ENCODE peak calls at places on chromosomes 12 and 14, in seven cellular contexts. One of them, this sample, is unnamed.

GRCh38 chr14:31968107-31968810 is 108.8 kb upstream of the ARHGAP5 start:
- DNase-seq in GM23248: peak
- DNase-seq in lower lobe of right lung: no peak
- DNase-seq in stomach: no peak
- DNase-seq in stimulated activated CD8-positive, alpha-beta memory T cell treated with anti-CD3 and anti-CD28 coated beads, Interleukin-2, amount 100 ng/mL, for 48 hours: no peak
- DNase-seq in GM04504: peak
- DNase-seq in A673: no peak
- DNase-seq in this sample: no peak

GRCh38 chr14:75280831-75281690 is 2.4 kb downstream of the FOS start:
- DNase-seq in GM23248: peak
- DNase-seq in lower lobe of right lung: no peak
- DNase-seq in stomach: no peak
- DNase-seq in stimulated activated CD8-positive, alpha-beta memory T cell treated with anti-CD3 and anti-CD28 coated beads, Interleukin-2, amount 100 ng/mL, for 48 hours: no peak
- DNase-seq in GM04504: peak
- DNase-seq in A673: no peak
- DNase-seq in this sample: no peak

GRCh38 chr12:49983892-49984291 is 11.1 kb downstream of the AQP6 start:
- DNase-seq in GM23248: peak
- DNase-seq in lower lobe of right lung: no peak
- DNase-seq in stomach: no peak
- DNase-seq in stimulated activated CD8-positive, alpha-beta memory T cell treated with anti-CD3 and anti-CD28 coated beads, Interleukin-2, amount 100 ng/mL, for 48 hours: no peak
- DNase-seq in GM04504: peak
- DNase-seq in A673: peak
- DNase-seq in this sample: no peak

GRCh38 chr12:46292754-46293402 is 24.0 kb upstream of the SLC38A1 start:
- DNase-seq in GM23248: peak
- DNase-seq in lower lobe of right lung: no peak
- DNase-seq in stomach: no peak
- DNase-seq in stimulated activated CD8-positive, alpha-beta memory T cell treated with anti-CD3 and anti-CD28 coated beads, Interleukin-2, amount 100 ng/mL, for 48 hours: no peak
- DNase-seq in GM04504: no peak
- DNase-seq in A673: no peak
- DNase-seq in this sample: no peak

GRCh38 chr14:71165650-71166049 is 258.4 kb downstream of the PCNX1 start:
- DNase-seq in GM23248: no peak
- DNase-seq in lower lobe of right lung: no peak
- DNase-seq in stomach: no peak
- DNase-seq in stimulated activated CD8-positive, alpha-beta memory T cell treated with anti-CD3 and anti-CD28 coated beads, Interleukin-2, amount 100 ng/mL, for 48 hours: no peak
- DNase-seq in GM04504: no peak
- DNase-seq in A673: no peak
- DNase-seq in this sample: no peak

GRCh38 chr12:94100254-94100653 is 48.1 kb upstream of the PLXNC1 start:
- DNase-seq in GM23248: peak
- DNase-seq in lower lobe of right lung: no peak
- DNase-seq in stomach: no peak
- DNase-seq in stimulated activated CD8-positive, alpha-beta memory T cell treated with anti-CD3 and anti-CD28 coated beads, Interleukin-2, amount 100 ng/mL, for 48 hours: no peak
- DNase-seq in GM04504: no peak
- DNase-seq in A673: no peak
- DNase-seq in this sample: no peak

GRCh38 chr12:4268549-4269181 is 4.9 kb upstream of the CCND2 start:
- DNase-seq in GM23248: peak
- DNase-seq in lower lobe of right lung: no peak
- DNase-seq in stomach: no peak
- DNase-seq in stimulated activated CD8-positive, alpha-beta memory T cell treated with anti-CD3 and anti-CD28 coated beads, Interleukin-2, amount 100 ng/mL, for 48 hours: no peak
- DNase-seq in GM04504: no peak
- DNase-seq in A673: no peak
- DNase-seq in this sample: no peak

GRCh38 chr14:68440776-68441175 is 352.1 kb downstream of the ZFP36L1 start:
- DNase-seq in GM23248: peak
- DNase-seq in lower lobe of right lung: no peak
- DNase-seq in stomach: no peak
- DNase-seq in stimulated activated CD8-positive, alpha-beta memory T cell treated with anti-CD3 and anti-CD28 coated beads, Interleukin-2, amount 100 ng/mL, for 48 hours: no peak
- DNase-seq in GM04504: no peak
- DNase-seq in A673: no peak
- DNase-seq in this sample: no peak

GRCh38 chr12:69108024-69108423 is 131.3 kb upstream of the CPSF6 start:
- DNase-seq in GM23248: no peak
- DNase-seq in lower lobe of right lung: no peak
- DNase-seq in stomach: no peak
- DNase-seq in stimulated activated CD8-positive, alpha-beta memory T cell treated with anti-CD3 and anti-CD28 coated beads, Interleukin-2, amount 100 ng/mL, for 48 hours: no peak
- DNase-seq in GM04504: no peak
- DNase-seq in A673: peak
- DNase-seq in this sample: no peak

GRCh38 chr14:77880056-77880455 is 80.1 kb downstream of the ADCK1 start:
- DNase-seq in GM23248: no peak
- DNase-seq in lower lobe of right lung: no peak
- DNase-seq in stomach: peak
- DNase-seq in stimulated activated CD8-positive, alpha-beta memory T cell treated with anti-CD3 and anti-CD28 coated beads, Interleukin-2, amount 100 ng/mL, for 48 hours: no peak
- DNase-seq in GM04504: no peak
- DNase-seq in A673: no peak
- DNase-seq in this sample: no peak

GRCh38 chr14:102320033-102320660 is 601 bp downstream of the ZNF839 start:
- DNase-seq in GM23248: peak
- DNase-seq in lower lobe of right lung: peak
- DNase-seq in stomach: peak
- DNase-seq in stimulated activated CD8-positive, alpha-beta memory T cell treated with anti-CD3 and anti-CD28 coated beads, Interleukin-2, amount 100 ng/mL, for 48 hours: no peak
- DNase-seq in GM04504: no peak
- DNase-seq in A673: peak
- DNase-seq in this sample: no peak

GRCh38 chr12:92362785-92363184 is 217.1 kb upstream of the BTG1 start:
- DNase-seq in GM23248: no peak
- DNase-seq in lower lobe of right lung: no peak
- DNase-seq in stomach: no peak
- DNase-seq in stimulated activated CD8-positive, alpha-beta memory T cell treated with anti-CD3 and anti-CD28 coated beads, Interleukin-2, amount 100 ng/mL, for 48 hours: no peak
- DNase-seq in GM04504: no peak
- DNase-seq in A673: no peak
- DNase-seq in this sample: no peak

GRCh38 chr12:58818546-58818945 is 101.8 kb downstream of the LRIG3 start:
- DNase-seq in GM23248: peak
- DNase-seq in lower lobe of right lung: no peak
- DNase-seq in stomach: no peak
- DNase-seq in stimulated activated CD8-positive, alpha-beta memory T cell treated with anti-CD3 and anti-CD28 coated beads, Interleukin-2, amount 100 ng/mL, for 48 hours: no peak
- DNase-seq in GM04504: no peak
- DNase-seq in A673: no peak
- DNase-seq in this sample: no peak

GRCh38 chr12:42166501-42166900 is 21.8 kb upstream of the GXYLT1 start:
- DNase-seq in GM23248: peak
- DNase-seq in lower lobe of right lung: no peak
- DNase-seq in stomach: no peak
- DNase-seq in stimulated activated CD8-positive, alpha-beta memory T cell treated with anti-CD3 and anti-CD28 coated beads, Interleukin-2, amount 100 ng/mL, for 48 hours: no peak
- DNase-seq in GM04504: no peak
- DNase-seq in A673: no peak
- DNase-seq in this sample: no peak

GRCh38 chr12:9792961-9793617 is 32.4 kb upstream of the CD69 start:
- DNase-seq in GM23248: peak
- DNase-seq in lower lobe of right lung: no peak
- DNase-seq in stomach: no peak
- DNase-seq in stimulated activated CD8-positive, alpha-beta memory T cell treated with anti-CD3 and anti-CD28 coated beads, Interleukin-2, amount 100 ng/mL, for 48 hours: no peak
- DNase-seq in GM04504: no peak
- DNase-seq in A673: no peak
- DNase-seq in this sample: no peak

GRCh38 chr12:54385251-54385914 is 850 bp upstream of the ZNF385A start:
- DNase-seq in GM23248: no peak
- DNase-seq in lower lobe of right lung: peak
- DNase-seq in stomach: no peak
- DNase-seq in stimulated activated CD8-positive, alpha-beta memory T cell treated with anti-CD3 and anti-CD28 coated beads, Interleukin-2, amount 100 ng/mL, for 48 hours: no peak
- DNase-seq in GM04504: no peak
- DNase-seq in A673: no peak
- DNase-seq in this sample: no peak

GRCh38 chr14:61524211-61524806 is 171.0 kb upstream of the HIF1A start:
- DNase-seq in GM23248: peak
- DNase-seq in lower lobe of right lung: no peak
- DNase-seq in stomach: no peak
- DNase-seq in stimulated activated CD8-positive, alpha-beta memory T cell treated with anti-CD3 and anti-CD28 coated beads, Interleukin-2, amount 100 ng/mL, for 48 hours: no peak
- DNase-seq in GM04504: no peak
- DNase-seq in A673: peak
- DNase-seq in this sample: no peak

GRCh38 chr14:70257526-70257925 is 68.8 kb upstream of the SLC8A3 start:
- DNase-seq in GM23248: no peak
- DNase-seq in lower lobe of right lung: no peak
- DNase-seq in stomach: no peak
- DNase-seq in stimulated activated CD8-positive, alpha-beta memory T cell treated with anti-CD3 and anti-CD28 coated beads, Interleukin-2, amount 100 ng/mL, for 48 hours: no peak
- DNase-seq in GM04504: no peak
- DNase-seq in A673: peak
- DNase-seq in this sample: no peak

GRCh38 chr14:96748371-96748770 is 48.8 kb upstream of the VRK1 start:
- DNase-seq in GM23248: no peak
- DNase-seq in lower lobe of right lung: no peak
- DNase-seq in stomach: no peak
- DNase-seq in stimulated activated CD8-positive, alpha-beta memory T cell treated with anti-CD3 and anti-CD28 coated beads, Interleukin-2, amount 100 ng/mL, for 48 hours: no peak
- DNase-seq in GM04504: no peak
- DNase-seq in A673: peak
- DNase-seq in this sample: no peak

GRCh38 chr12:123105427-123105826 is 45.5 kb downstream of the PITPNM2 start:
- DNase-seq in GM23248: no peak
- DNase-seq in lower lobe of right lung: no peak
- DNase-seq in stomach: no peak
- DNase-seq in stimulated activated CD8-positive, alpha-beta memory T cell treated with anti-CD3 and anti-CD28 coated beads, Interleukin-2, amount 100 ng/mL, for 48 hours: no peak
- DNase-seq in GM04504: no peak
- DNase-seq in A673: no peak
- DNase-seq in this sample: no peak

GRCh38 chr12:124901003-124901402 is 13.4 kb downstream of the UBC start:
- DNase-seq in GM23248: no peak
- DNase-seq in lower lobe of right lung: no peak
- DNase-seq in stomach: no peak
- DNase-seq in stimulated activated CD8-positive, alpha-beta memory T cell treated with anti-CD3 and anti-CD28 coated beads, Interleukin-2, amount 100 ng/mL, for 48 hours: no peak
- DNase-seq in GM04504: no peak
- DNase-seq in A673: no peak
- DNase-seq in this sample: no peak

GRCh38 chr14:68522510-68523325 is 270.1 kb downstream of the ZFP36L1 start:
- DNase-seq in GM23248: peak
- DNase-seq in lower lobe of right lung: no peak
- DNase-seq in stomach: no peak
- DNase-seq in stimulated activated CD8-positive, alpha-beta memory T cell treated with anti-CD3 and anti-CD28 coated beads, Interleukin-2, amount 100 ng/mL, for 48 hours: no peak
- DNase-seq in GM04504: no peak
- DNase-seq in A673: peak
- DNase-seq in this sample: no peak

GRCh38 chr14:68787235-68787727 is 5.6 kb downstream of the ZFP36L1 start:
- DNase-seq in GM23248: peak
- DNase-seq in lower lobe of right lung: no peak
- DNase-seq in stomach: peak
- DNase-seq in stimulated activated CD8-positive, alpha-beta memory T cell treated with anti-CD3 and anti-CD28 coated beads, Interleukin-2, amount 100 ng/mL, for 48 hours: no peak
- DNase-seq in GM04504: no peak
- DNase-seq in A673: no peak
- DNase-seq in this sample: no peak

GRCh38 chr12:99265648-99266047 is 381.9 kb upstream of the GARIN6 start:
- DNase-seq in GM23248: no peak
- DNase-seq in lower lobe of right lung: no peak
- DNase-seq in stomach: no peak
- DNase-seq in stimulated activated CD8-positive, alpha-beta memory T cell treated with anti-CD3 and anti-CD28 coated beads, Interleukin-2, amount 100 ng/mL, for 48 hours: no peak
- DNase-seq in GM04504: no peak
- DNase-seq in A673: no peak
- DNase-seq in this sample: no peak

GRCh38 chr14:105477659-105478623 is 3.3 kb downstream of the CRIP2 start:
- DNase-seq in GM23248: no peak
- DNase-seq in lower lobe of right lung: no peak
- DNase-seq in stomach: no peak
- DNase-seq in stimulated activated CD8-positive, alpha-beta memory T cell treated with anti-CD3 and anti-CD28 coated beads, Interleukin-2, amount 100 ng/mL, for 48 hours: no peak
- DNase-seq in GM04504: no peak
- DNase-seq in A673: peak
- DNase-seq in this sample: no peak

GRCh38 chr12:65670775-65671174 is 153.5 kb upstream of the HMGA2 start:
- DNase-seq in GM23248: peak
- DNase-seq in lower lobe of right lung: no peak
- DNase-seq in stomach: no peak
- DNase-seq in stimulated activated CD8-positive, alpha-beta memory T cell treated with anti-CD3 and anti-CD28 coated beads, Interleukin-2, amount 100 ng/mL, for 48 hours: no peak
- DNase-seq in GM04504: no peak
- DNase-seq in A673: no peak
- DNase-seq in this sample: no peak

GRCh38 chr12:1536817-1537216 is 57.6 kb downstream of the FBXL14 start:
- DNase-seq in GM23248: no peak
- DNase-seq in lower lobe of right lung: no peak
- DNase-seq in stomach: no peak
- DNase-seq in stimulated activated CD8-positive, alpha-beta memory T cell treated with anti-CD3 and anti-CD28 coated beads, Interleukin-2, amount 100 ng/mL, for 48 hours: no peak
- DNase-seq in GM04504: no peak
- DNase-seq in A673: no peak
- DNase-seq in this sample: no peak

GRCh38 chr12:88957358-88957757 is 377.1 kb upstream of the KITLG start:
- DNase-seq in GM23248: peak
- DNase-seq in lower lobe of right lung: no peak
- DNase-seq in stomach: no peak
- DNase-seq in stimulated activated CD8-positive, alpha-beta memory T cell treated with anti-CD3 and anti-CD28 coated beads, Interleukin-2, amount 100 ng/mL, for 48 hours: no peak
- DNase-seq in GM04504: no peak
- DNase-seq in A673: no peak
- DNase-seq in this sample: no peak

GRCh38 chr14:85618978-85619377 is 89.0 kb downstream of the FLRT2 start:
- DNase-seq in GM23248: no peak
- DNase-seq in lower lobe of right lung: no peak
- DNase-seq in stomach: no peak
- DNase-seq in stimulated activated CD8-positive, alpha-beta memory T cell treated with anti-CD3 and anti-CD28 coated beads, Interleukin-2, amount 100 ng/mL, for 48 hours: no peak
- DNase-seq in GM04504: no peak
- DNase-seq in A673: no peak
- DNase-seq in this sample: no peak

GRCh38 chr12:120853188-120853587 is 51.0 kb downstream of the SPPL3 start:
- DNase-seq in GM23248: peak
- DNase-seq in lower lobe of right lung: no peak
- DNase-seq in stomach: no peak
- DNase-seq in stimulated activated CD8-positive, alpha-beta memory T cell treated with anti-CD3 and anti-CD28 coated beads, Interleukin-2, amount 100 ng/mL, for 48 hours: no peak
- DNase-seq in GM04504: no peak
- DNase-seq in A673: no peak
- DNase-seq in this sample: no peak

GRCh38 chr14:51676549-51676948 is 24.8 kb downstream of the FRMD6 start:
- DNase-seq in GM23248: peak
- DNase-seq in lower lobe of right lung: no peak
- DNase-seq in stomach: no peak
- DNase-seq in stimulated activated CD8-positive, alpha-beta memory T cell treated with anti-CD3 and anti-CD28 coated beads, Interleukin-2, amount 100 ng/mL, for 48 hours: no peak
- DNase-seq in GM04504: no peak
- DNase-seq in A673: no peak
- DNase-seq in this sample: no peak

GRCh38 chr14:56198438-56198837 is 80.2 kb downstream of the PELI2 start:
- DNase-seq in GM23248: no peak
- DNase-seq in lower lobe of right lung: no peak
- DNase-seq in stomach: no peak
- DNase-seq in stimulated activated CD8-positive, alpha-beta memory T cell treated with anti-CD3 and anti-CD28 coated beads, Interleukin-2, amount 100 ng/mL, for 48 hours: no peak
- DNase-seq in GM04504: no peak
- DNase-seq in A673: no peak
- DNase-seq in this sample: no peak

GRCh38 chr14:92575773-92576303 is 62.3 kb downstream of the RIN3 start:
- DNase-seq in GM23248: no peak
- DNase-seq in lower lobe of right lung: no peak
- DNase-seq in stomach: no peak
- DNase-seq in stimulated activated CD8-positive, alpha-beta memory T cell treated with anti-CD3 and anti-CD28 coated beads, Interleukin-2, amount 100 ng/mL, for 48 hours: no peak
- DNase-seq in GM04504: no peak
- DNase-seq in A673: no peak
- DNase-seq in this sample: no peak

GRCh38 chr12:108240027-108240785 is 98.9 kb downstream of the CMKLR1 start:
- DNase-seq in GM23248: no peak
- DNase-seq in lower lobe of right lung: no peak
- DNase-seq in stomach: no peak
- DNase-seq in stimulated activated CD8-positive, alpha-beta memory T cell treated with anti-CD3 and anti-CD28 coated beads, Interleukin-2, amount 100 ng/mL, for 48 hours: no peak
- DNase-seq in GM04504: no peak
- DNase-seq in A673: no peak
- DNase-seq in this sample: no peak

GRCh38 chr14:20971705-20972021 is 16.4 kb downstream of the RNASE2 start:
- DNase-seq in GM23248: no peak
- DNase-seq in lower lobe of right lung: no peak
- DNase-seq in stomach: no peak
- DNase-seq in stimulated activated CD8-positive, alpha-beta memory T cell treated with anti-CD3 and anti-CD28 coated beads, Interleukin-2, amount 100 ng/mL, for 48 hours: no peak
- DNase-seq in GM04504: no peak
- DNase-seq in A673: no peak
- DNase-seq in this sample: no peak

GRCh38 chr12:21913823-21914222 is 27.4 kb downstream of the ABCC9 start:
- DNase-seq in GM23248: peak
- DNase-seq in lower lobe of right lung: no peak
- DNase-seq in stomach: no peak
- DNase-seq in stimulated activated CD8-positive, alpha-beta memory T cell treated with anti-CD3 and anti-CD28 coated beads, Interleukin-2, amount 100 ng/mL, for 48 hours: no peak
- DNase-seq in GM04504: no peak
- DNase-seq in A673: no peak
- DNase-seq in this sample: no peak

GRCh38 chr12:109835827-109836226 is 2.6 kb upstream of the TRPV4 start:
- DNase-seq in GM23248: no peak
- DNase-seq in lower lobe of right lung: no peak
- DNase-seq in stomach: no peak
- DNase-seq in stimulated activated CD8-positive, alpha-beta memory T cell treated with anti-CD3 and anti-CD28 coated beads, Interleukin-2, amount 100 ng/mL, for 48 hours: no peak
- DNase-seq in GM04504: no peak
- DNase-seq in A673: no peak
- DNase-seq in this sample: no peak

GRCh38 chr12:85825751-85826150 is 10.5 kb downstream of the RASSF9 start:
- DNase-seq in GM23248: no peak
- DNase-seq in lower lobe of right lung: no peak
- DNase-seq in stomach: no peak
- DNase-seq in stimulated activated CD8-positive, alpha-beta memory T cell treated with anti-CD3 and anti-CD28 coated beads, Interleukin-2, amount 100 ng/mL, for 48 hours: no peak
- DNase-seq in GM04504: no peak
- DNase-seq in A673: no peak
- DNase-seq in this sample: peak

This sample was measured in NCI-H1436 treated with DMSO at 0.1 percent for 48 hours.